ENCODE peak calls at places on chromosomes 6 and 20, in five cellular contexts. One of them, this sample, is unnamed.
A peak's percentile ranks its signal among the peaks of the same experiment; 100 is the strongest.

GRCh38 chr20:20755227-20755626 is 42.8 kb upstream of the RALGAPA2 start:
- DNase-seq in CD8-positive, alpha-beta T cell: no peak
- DNase-seq in colonic mucosa: no peak
- DNase-seq in astrocyte of the spinal cord: no peak
- DNase-seq in mucosa of descending colon: no peak
- DNase-seq in this sample: no peak

GRCh38 chr6:162468326-162468725 is 259.2 kb downstream of the PRKN start:
- DNase-seq in CD8-positive, alpha-beta T cell: no peak
- DNase-seq in colonic mucosa: no peak
- DNase-seq in astrocyte of the spinal cord: peak; percentile 14
- DNase-seq in mucosa of descending colon: no peak
- DNase-seq in this sample: no peak

GRCh38 chr6:85360794-85361642 is 88.9 kb upstream of the NT5E start:
- DNase-seq in CD8-positive, alpha-beta T cell: no peak
- DNase-seq in colonic mucosa: no peak
- DNase-seq in astrocyte of the spinal cord: peak; percentile 94
- DNase-seq in mucosa of descending colon: no peak
- DNase-seq in this sample: peak; percentile 96

GRCh38 chr20:12409501-12409900 is 491.8 kb downstream of the BTBD3 start:
- DNase-seq in CD8-positive, alpha-beta T cell: no peak
- DNase-seq in colonic mucosa: no peak
- DNase-seq in astrocyte of the spinal cord: no peak
- DNase-seq in mucosa of descending colon: no peak
- DNase-seq in this sample: no peak

GRCh38 chr6:7649037-7649810 is 59.2 kb downstream of the SNRNP48 start:
- DNase-seq in CD8-positive, alpha-beta T cell: no peak
- DNase-seq in colonic mucosa: no peak
- DNase-seq in astrocyte of the spinal cord: no peak
- DNase-seq in mucosa of descending colon: no peak
- DNase-seq in this sample: no peak

GRCh38 chr6:56279346-56280080 is 32.1 kb upstream of the COL21A1 start:
- DNase-seq in CD8-positive, alpha-beta T cell: no peak
- DNase-seq in colonic mucosa: no peak
- DNase-seq in astrocyte of the spinal cord: peak; percentile 30
- DNase-seq in mucosa of descending colon: no peak
- DNase-seq in this sample: no peak

GRCh38 chr6:135703621-135704020 is 147.9 kb upstream of the PDE7B start:
- DNase-seq in CD8-positive, alpha-beta T cell: no peak
- DNase-seq in colonic mucosa: no peak
- DNase-seq in astrocyte of the spinal cord: no peak
- DNase-seq in mucosa of descending colon: no peak
- DNase-seq in this sample: no peak

GRCh38 chr6:124310139-124310538 is 506.5 kb downstream of the NKAIN2 start:
- DNase-seq in CD8-positive, alpha-beta T cell: no peak
- DNase-seq in colonic mucosa: no peak
- DNase-seq in astrocyte of the spinal cord: no peak
- DNase-seq in mucosa of descending colon: no peak
- DNase-seq in this sample: no peak

GRCh38 chr6:167906899-167907298 is 80.2 kb downstream of the AFDN start:
- DNase-seq in CD8-positive, alpha-beta T cell: no peak
- DNase-seq in colonic mucosa: peak; percentile 58
- DNase-seq in astrocyte of the spinal cord: peak; percentile 6
- DNase-seq in mucosa of descending colon: peak; percentile 56
- DNase-seq in this sample: peak; percentile 5

DNA sequence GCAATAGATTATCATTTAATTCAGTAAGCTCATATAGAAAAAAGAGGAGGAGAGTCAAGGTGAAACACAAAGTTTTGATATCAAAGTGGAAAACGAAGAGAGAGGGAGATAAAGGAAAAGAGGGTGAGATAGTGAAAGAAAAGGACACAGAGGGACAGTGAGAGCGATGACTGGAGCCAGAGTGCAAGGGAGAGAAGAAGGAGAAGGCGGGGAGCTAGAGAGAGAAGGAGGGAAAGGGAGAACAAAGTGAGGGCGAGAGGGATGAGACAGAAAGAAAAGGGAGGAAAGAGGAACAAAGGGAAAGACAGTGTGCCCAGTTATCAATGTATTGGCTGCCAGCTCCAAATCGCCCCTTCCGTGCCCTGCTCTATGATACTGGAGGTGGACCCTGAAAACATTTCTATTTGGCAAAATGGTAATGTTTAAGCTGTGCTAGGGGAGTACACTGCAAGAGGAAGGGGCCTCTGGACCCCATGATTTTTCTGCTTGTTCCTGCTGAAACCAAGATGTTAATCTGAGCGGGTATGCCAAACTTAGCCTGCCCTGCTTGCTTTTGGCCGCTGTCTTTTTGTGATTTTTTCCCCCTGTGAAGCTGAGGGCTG is 27.8 kb downstream of the GPX5 start:
- DNase-seq in CD8-positive, alpha-beta T cell: no peak
- DNase-seq in colonic mucosa: no peak
- DNase-seq in astrocyte of the spinal cord: no peak
- DNase-seq in mucosa of descending colon: no peak
- DNase-seq in this sample: no peak
- H3K4me3 ChIP-seq in CD8-positive, alpha-beta T cell: no peak overlapping the region
- H3K4me3 ChIP-seq in colonic mucosa: no peak overlapping the region
- H3K4me3 ChIP-seq in astrocyte of the spinal cord: no peak overlapping the region
- H3K4me3 ChIP-seq in mucosa of descending colon: no peak overlapping the region
- H3K4me3 ChIP-seq in this sample: no peak overlapping the region

DNA sequence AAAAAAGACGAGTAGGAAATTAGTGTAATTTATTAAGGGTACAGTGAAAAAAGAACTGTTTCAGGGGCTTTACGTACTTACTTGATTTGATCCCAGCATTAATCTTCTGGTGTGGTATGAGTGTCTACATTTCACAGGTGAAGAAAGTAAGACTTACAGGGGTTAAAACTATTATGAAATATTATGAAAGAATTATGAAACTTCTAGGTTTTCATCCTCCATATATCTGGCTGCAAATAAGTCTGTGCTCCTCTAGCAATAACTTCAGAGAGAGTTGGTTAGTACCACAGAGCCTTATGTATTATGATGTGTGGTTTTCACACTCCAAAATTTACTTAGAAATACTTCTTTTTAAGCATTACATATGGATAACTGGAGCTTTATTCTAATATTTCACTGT is 41.9 kb downstream of the ZFAND3 start:
- DNase-seq in CD8-positive, alpha-beta T cell: no peak
- DNase-seq in colonic mucosa: no peak
- DNase-seq in astrocyte of the spinal cord: no peak
- DNase-seq in mucosa of descending colon: no peak
- DNase-seq in this sample: no peak
- H3K4me3 ChIP-seq in CD8-positive, alpha-beta T cell: no peak overlapping the region
- H3K4me3 ChIP-seq in colonic mucosa: no peak overlapping the region
- H3K4me3 ChIP-seq in astrocyte of the spinal cord: no peak overlapping the region
- H3K4me3 ChIP-seq in mucosa of descending colon: no peak overlapping the region
- H3K4me3 ChIP-seq in this sample: no peak overlapping the region

DNA sequence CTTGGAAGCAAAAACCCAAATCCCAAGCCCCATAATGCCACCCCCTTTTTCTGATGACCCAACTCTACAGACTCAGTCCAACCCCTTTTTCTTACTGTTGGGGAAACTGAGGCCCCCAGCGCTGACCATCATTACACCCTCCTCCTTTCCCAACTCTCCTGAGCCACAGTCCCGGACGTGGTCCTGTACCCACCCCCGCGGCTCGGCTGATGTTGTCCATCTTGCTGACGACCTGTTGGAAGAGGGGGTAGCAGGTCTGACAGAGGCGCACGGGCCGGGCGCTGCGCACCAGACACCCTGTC is 533 bp downstream of the OSTM1 start:
- DNase-seq in CD8-positive, alpha-beta T cell: no peak
- DNase-seq in colonic mucosa: no peak
- DNase-seq in astrocyte of the spinal cord: no peak
- DNase-seq in mucosa of descending colon: no peak
- DNase-seq in this sample: no peak
- H3K4me3 ChIP-seq in CD8-positive, alpha-beta T cell: peak overlapping the region; percentile 99
- H3K4me3 ChIP-seq in colonic mucosa: peak overlapping the region; percentile 94
- H3K4me3 ChIP-seq in astrocyte of the spinal cord: peak overlapping the region; percentile 85
- H3K4me3 ChIP-seq in mucosa of descending colon: peak overlapping the region; percentile 99
- H3K4me3 ChIP-seq in this sample: peak overlapping the region; percentile 90

GRCh38 chr20:34015401-34016335 is 22.0 kb downstream of the RALY start:
- DNase-seq in CD8-positive, alpha-beta T cell: no peak
- DNase-seq in colonic mucosa: no peak
- DNase-seq in astrocyte of the spinal cord: no peak
- DNase-seq in mucosa of descending colon: no peak
- DNase-seq in this sample: no peak
- H3K4me3 ChIP-seq in CD8-positive, alpha-beta T cell: no peak overlapping the region
- H3K4me3 ChIP-seq in colonic mucosa: no peak overlapping the region
- H3K4me3 ChIP-seq in astrocyte of the spinal cord: no peak overlapping the region
- H3K4me3 ChIP-seq in mucosa of descending colon: no peak overlapping the region
- H3K4me3 ChIP-seq in this sample: no peak overlapping the region

DNA sequence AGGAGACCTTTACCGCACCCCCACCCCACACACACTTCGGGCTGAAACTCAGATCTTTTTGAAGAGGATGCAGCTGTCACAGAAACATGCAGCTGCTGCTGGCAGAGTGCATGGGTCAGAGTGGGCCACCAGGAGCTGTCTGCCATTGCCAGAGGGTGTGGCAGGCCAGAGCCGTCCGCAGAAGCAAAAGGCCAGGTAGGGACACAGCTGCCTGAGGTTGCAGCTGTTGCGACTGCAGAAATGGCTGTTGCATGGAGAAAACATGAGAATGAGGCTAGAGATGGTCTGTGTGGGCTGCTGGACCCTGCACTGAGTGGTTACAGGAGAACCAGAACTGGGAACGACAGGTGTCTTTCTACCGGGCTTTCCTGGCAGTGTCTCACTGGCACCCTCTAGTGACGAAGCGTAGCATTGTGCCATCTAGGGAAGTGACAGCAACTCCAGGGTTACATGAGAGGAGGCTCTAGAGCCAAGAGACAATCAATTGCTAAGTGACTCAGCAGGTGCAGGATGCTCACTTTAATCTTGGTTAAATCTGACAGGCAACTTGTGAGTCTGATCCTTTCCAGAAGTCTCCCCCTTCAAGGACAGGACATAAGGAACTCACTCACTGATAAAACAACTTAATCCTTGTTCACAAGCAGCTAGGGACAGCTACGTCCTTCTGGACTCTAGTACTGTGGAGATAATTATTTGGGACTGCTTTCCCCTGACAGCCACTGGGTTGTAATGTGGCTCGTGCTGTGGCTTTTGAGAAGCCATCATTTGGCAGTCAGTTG is 29.1 kb upstream of the SERPINB9 start:
- DNase-seq in CD8-positive, alpha-beta T cell: peak; percentile 90
- DNase-seq in colonic mucosa: peak; percentile 92
- DNase-seq in astrocyte of the spinal cord: peak; percentile 53
- DNase-seq in mucosa of descending colon: no peak
- DNase-seq in this sample: peak; percentile 76
- H3K4me3 ChIP-seq in CD8-positive, alpha-beta T cell: no peak overlapping the region
- H3K4me3 ChIP-seq in colonic mucosa: peak overlapping the region; percentile 17
- H3K4me3 ChIP-seq in astrocyte of the spinal cord: no peak overlapping the region
- H3K4me3 ChIP-seq in mucosa of descending colon: no peak overlapping the region
- H3K4me3 ChIP-seq in this sample: no peak overlapping the region